ENCODE peak calls at places on chromosome 3, in four cellular contexts. U is A549, J is HepG2, C is K562. I is an unnamed sample.
A peak's percentile ranks its signal among the peaks of the same experiment; 100 is the strongest.

GRCh38 chr3:139339219-139339906 is 4.5 kb upstream of the MRPS22 start:
- DNase-seq in U (no peak), J (no peak), C (peak; percentile 77), I (no peak)

GRCh38 chr3:126131881-126132750 is 48.2 kb upstream of the SLC41A3 start:
- DNase-seq in U (no peak), J (no peak), C (no peak), I (no peak)

GRCh38 chr3:30193625-30194044 is 412.8 kb upstream of the TGFBR2 start:
- DNase-seq in U (no peak), J (peak; percentile 33), C (no peak), I (no peak)

GRCh38 chr3:46565607-46566039 is 479 bp downstream of the LRRC2 start:
- DNase-seq in U (no peak), J (peak; percentile 27), C (peak; percentile 40), I (no peak)

GRCh38 chr3:25441234-25441856 is 13.3 kb downstream of the RARB start:
- DNase-seq in U (no peak), J (no peak), C (peak; percentile 57), I (no peak)

GRCh38 chr3:150764607-150765366 is 1.8 kb upstream of the SIAH2 start:
- DNase-seq in U (no peak), J (no peak), C (no peak), I (no peak)

GRCh38 chr3:62210016-62210415 is 163.3 kb downstream of the FEZF2 start:
- DNase-seq in U (no peak), J (no peak), C (no peak), I (no peak)

GRCh38 chr3:1019157-1019556 is 73.7 kb upstream of the CNTN6 start:
- DNase-seq in U (no peak), J (no peak), C (no peak), I (no peak)

GRCh38 chr3:172461530-172462138 is 13.4 kb upstream of the GHSR start:
- DNase-seq in U (peak; percentile 43), J (peak; percentile 34), C (peak; percentile 50), I (no peak)

GRCh38 chr3:127446756-127447155 is 143.8 kb downstream of the TPRA1 start:
- DNase-seq in U (no peak), J (no peak), C (no peak), I (no peak)

GRCh38 chr3:197510642-197511018 is 45.1 kb downstream of the BDH1 start:
- DNase-seq in U (no peak), J (no peak), C (no peak), I (no peak)

GRCh38 chr3:53705774-53706173 is 140.4 kb downstream of the CHDH start:
- DNase-seq in U (no peak), J (no peak), C (no peak), I (no peak)

GRCh38 chr3:141998674-141999290 is 122.3 kb downstream of the ATP1B3 start:
- DNase-seq in U (peak; percentile 7), J (peak; percentile 14), C (no peak), I (no peak)

GRCh38 chr3:98695816-98696215 is 67.3 kb upstream of the ST3GAL6 start:
- DNase-seq in U (no peak), J (no peak), C (no peak), I (no peak)

GRCh38 chr3:77042892-77043291 is 3.0 kb downstream of the ROBO2 start:
- DNase-seq in U (no peak), J (no peak), C (no peak), I (no peak)

GRCh38 chr3:45568848-45569247 is 25.7 kb upstream of the LIMD1 start:
- DNase-seq in U (no peak), J (no peak), C (no peak), I (no peak)

GRCh38 chr3:46609074-46609735 is 3.1 kb upstream of the FAM240A start:
- DNase-seq in U (no peak), J (no peak), C (no peak), I (no peak)

GRCh38 chr3:150370129-150370602 is 37.9 kb upstream of the TSC22D2 start:
- DNase-seq in U (peak; percentile 71), J (peak; percentile 24), C (peak; percentile 44), I (no peak)

GRCh38 chr3:12116892-12117291 is 41.8 kb downstream of the TIMP4 start:
- DNase-seq in U (no peak), J (no peak), C (no peak), I (no peak)

GRCh38 chr3:125916376-125916978 is 52.5 kb upstream of the ROPN1B start:
- DNase-seq in U (peak; percentile 36), J (peak; percentile 84), C (peak; percentile 83), I (peak; percentile 65)

GRCh38 chr3:133301731-133302130 is 98.1 kb upstream of the BFSP2 start:
- DNase-seq in U (no peak), J (no peak), C (no peak), I (no peak)

GRCh38 chr3:16448691-16449090 is 64.8 kb downstream of the RFTN1 start:
- DNase-seq in U (peak; percentile 25), J (no peak), C (no peak), I (no peak)

GRCh38 chr3:152148579-152148978 is 120.2 kb upstream of the MBNL1 start:
- DNase-seq in U (no peak), J (no peak), C (no peak), I (no peak)
- TF ChIP-seq POLR2AphosphoS2 in U (no peak), J (no peak), C (no peak), I (no peak)

GRCh38 chr3:177478170-177478859 is 281.0 kb upstream of the TBL1XR1 start:
- DNase-seq in U (peak; percentile 28), J (peak; percentile 23), C (no peak), I (no peak)
- TF ChIP-seq POLR2AphosphoS2 in U (no peak), J (no peak), C (no peak), I (no peak)

DNA sequence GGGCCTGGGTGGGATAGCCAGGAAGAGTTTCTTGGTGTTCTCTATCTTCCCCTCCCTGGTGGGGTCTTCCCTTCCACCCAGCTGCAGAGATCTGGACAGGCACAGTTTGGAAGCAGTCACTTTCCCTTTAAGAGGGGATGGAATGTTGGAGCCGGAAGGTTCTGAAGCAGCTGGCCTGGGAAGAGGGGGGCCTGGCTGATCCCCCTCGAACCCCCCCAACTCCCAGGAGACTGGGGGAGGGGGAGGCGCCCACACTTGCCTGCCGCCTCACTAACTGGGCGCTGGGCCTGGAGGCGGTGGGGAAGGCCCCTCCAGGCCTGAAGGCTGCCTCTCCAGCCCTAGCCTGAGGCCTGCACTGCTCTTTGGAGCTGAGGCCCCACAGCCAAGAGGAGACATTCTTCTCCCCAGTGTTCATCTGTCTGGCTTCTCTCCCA is 1.4 kb downstream of the DVL3 start:
- DNase-seq in U (no peak), J (peak; percentile 53), C (no peak), I (no peak)
- TF ChIP-seq POLR2AphosphoS2 in U (no peak), J (no peak), C (no peak), I (no peak)

DNA sequence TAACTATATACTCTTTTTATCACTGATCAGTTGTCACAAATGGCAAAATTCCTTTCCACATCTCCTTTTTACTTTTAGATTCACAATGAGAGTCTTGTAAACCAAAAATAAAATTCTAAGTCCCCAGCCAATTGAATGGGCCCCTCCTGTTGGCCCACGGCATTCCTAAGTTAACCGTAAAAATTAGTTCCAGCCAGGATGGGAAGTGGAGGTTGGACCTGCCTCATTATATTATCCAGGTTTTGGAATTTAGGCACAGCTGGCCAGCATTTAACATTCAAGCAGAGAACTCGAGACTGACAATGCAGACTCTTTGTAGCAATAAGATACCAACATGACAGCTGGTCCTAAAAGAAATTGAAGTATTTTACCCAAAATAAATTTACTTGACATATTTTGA is 321.0 kb upstream of the NAALADL2 start:
- DNase-seq in U (no peak), J (no peak), C (no peak), I (no peak)
- TF ChIP-seq POLR2AphosphoS2 in U (no peak), J (no peak), C (no peak), I (no peak)

GRCh38 chr3:73433681-73434080 is 191.1 kb downstream of the PDZRN3 start:
- DNase-seq in U (no peak), J (no peak), C (no peak), I (no peak)

GRCh38 chr3:73431136-73431933 is 193.4 kb downstream of the PDZRN3 start:
- DNase-seq in U (no peak), J (no peak), C (no peak), I (no peak)

GRCh38 chr3:73432723-73433032 is 192.1 kb downstream of the PDZRN3 start:
- DNase-seq in U (no peak), J (no peak), C (no peak), I (no peak)

GRCh38 chr3:73433079-73433478 is 191.7 kb downstream of the PDZRN3 start:
- DNase-seq in U (no peak), J (no peak), C (no peak), I (no peak)

DNA sequence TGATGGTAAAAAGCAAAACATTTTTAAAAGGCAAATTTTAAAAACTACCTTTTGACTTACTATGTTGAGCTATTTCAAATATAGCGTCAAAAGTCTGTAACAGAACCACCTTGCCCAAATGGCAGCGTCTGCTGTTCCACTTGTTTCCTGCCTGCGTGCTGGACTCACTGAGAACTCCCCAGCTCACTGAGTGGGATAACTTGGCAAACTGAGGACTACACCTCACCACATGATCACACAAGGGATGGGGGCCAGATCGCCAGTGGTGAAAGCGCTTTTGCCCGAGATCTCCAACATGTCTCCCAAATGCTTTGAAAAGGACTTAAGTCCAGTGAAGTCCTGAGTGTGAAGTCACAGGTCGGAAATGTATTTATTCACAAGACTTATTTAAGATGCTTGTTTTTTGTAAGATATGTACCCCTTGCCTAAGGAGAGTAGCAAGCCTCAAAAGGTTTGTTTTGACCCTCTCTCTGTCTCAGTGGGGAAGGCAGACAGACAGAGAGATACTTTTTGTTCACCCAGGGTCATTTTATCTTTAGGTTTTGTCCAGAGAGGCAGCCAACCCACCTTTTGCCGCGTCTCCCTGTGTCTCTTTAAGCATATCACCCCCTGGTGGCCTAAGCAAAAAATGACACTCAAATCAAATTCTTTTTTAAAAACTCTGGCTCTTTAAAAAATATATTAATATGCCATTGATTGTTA is 192.6 kb downstream of the PDZRN3 start:
- DNase-seq in U (peak; percentile 42), J (peak; percentile 53), C (peak; percentile 41), I (no peak)
- TF ChIP-seq POLR2AphosphoS2 in U (no peak), J (no peak), C (no peak), I (no peak)

DNA sequence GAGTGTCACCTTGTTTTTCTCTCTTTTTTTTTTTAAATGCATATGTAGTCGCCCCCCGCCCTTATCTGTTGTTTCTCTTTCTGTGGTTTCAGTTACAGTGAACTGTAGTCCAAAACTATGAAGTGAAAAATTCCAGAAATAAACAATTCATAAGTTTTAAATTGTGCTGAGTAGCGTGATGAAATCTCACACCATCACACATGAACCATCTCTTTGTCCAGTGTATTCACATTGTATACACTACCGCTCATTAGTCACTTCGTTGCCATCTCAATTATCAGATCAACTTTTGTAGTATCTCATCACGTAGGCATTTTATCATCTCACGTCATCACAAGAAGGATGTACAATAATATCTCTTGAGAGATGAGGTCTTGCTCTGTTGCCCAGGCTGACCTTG is 62.5 kb upstream of the MLF1 start:
- DNase-seq in U (no peak), J (no peak), C (no peak), I (no peak)
- TF ChIP-seq POLR2AphosphoS2 in U (no peak), J (no peak), C (no peak), I (no peak)